ENCODE peak calls at places on chromosomes 1 and 21, in four cellular contexts. One of them, this sample, is unnamed.

GRCh38 chr1:38213720-38214367 is 167.3 kb upstream of the POU3F1 start:
- DNase-seq in heart right ventricle: no peak
- DNase-seq in T follicular helper cell: no peak
- DNase-seq in germinal center: peak; percentile 21
- DNase-seq in this sample: no peak

GRCh38 chr1:212635141-212635601 is 26.6 kb downstream of the ATF3 start:
- DNase-seq in heart right ventricle: no peak
- DNase-seq in T follicular helper cell: no peak
- DNase-seq in germinal center: no peak
- DNase-seq in this sample: no peak

GRCh38 chr1:183877321-183877720 is 72.4 kb downstream of the RGL1 start:
- DNase-seq in heart right ventricle: peak; percentile 56
- DNase-seq in T follicular helper cell: no peak
- DNase-seq in germinal center: no peak
- DNase-seq in this sample: peak; percentile 85

GRCh38 chr1:110070282-110070967 is at the start of gene ALX3:
- DNase-seq in heart right ventricle: no peak
- DNase-seq in T follicular helper cell: no peak
- DNase-seq in germinal center: no peak
- DNase-seq in this sample: no peak

GRCh38 chr21:43879348-43880110 is 14.5 kb downstream of the AGPAT3 start:
- DNase-seq in heart right ventricle: no peak
- DNase-seq in T follicular helper cell: no peak
- DNase-seq in germinal center: no peak
- DNase-seq in this sample: peak; percentile 55

GRCh38 chr21:17775431-17776126 is 43.6 kb downstream of the C21orf91 start:
- DNase-seq in heart right ventricle: no peak
- DNase-seq in T follicular helper cell: peak; percentile 11
- DNase-seq in germinal center: no peak
- DNase-seq in this sample: no peak

GRCh38 chr1:84782311-84782771 is 92.1 kb upstream of the SSX2IP start:
- DNase-seq in heart right ventricle: peak; percentile 53
- DNase-seq in T follicular helper cell: peak; percentile 68
- DNase-seq in germinal center: peak; percentile 77
- DNase-seq in this sample: no peak

GRCh38 chr1:77652179-77652745 is 30.2 kb downstream of the ZZZ3 start:
- DNase-seq in heart right ventricle: no peak
- DNase-seq in T follicular helper cell: no peak
- DNase-seq in germinal center: no peak
- DNase-seq in this sample: no peak

GRCh38 chr1:79353224-79353623 is 346.7 kb upstream of the ADGRL4 start:
- DNase-seq in heart right ventricle: peak; percentile 33
- DNase-seq in T follicular helper cell: no peak
- DNase-seq in germinal center: no peak
- DNase-seq in this sample: no peak

GRCh38 chr1:6298940-6299465 is 38.1 kb upstream of the GPR153 start:
- DNase-seq in heart right ventricle: no peak
- DNase-seq in T follicular helper cell: no peak
- DNase-seq in germinal center: no peak
- DNase-seq in this sample: no peak

GRCh38 chr1:230031131-230031530 is 35.9 kb upstream of the GALNT2 start:
- DNase-seq in heart right ventricle: no peak
- DNase-seq in T follicular helper cell: no peak
- DNase-seq in germinal center: no peak
- DNase-seq in this sample: no peak

GRCh38 chr1:227766015-227766634 is 30.9 kb downstream of the SNAP47 start:
- DNase-seq in heart right ventricle: no peak
- DNase-seq in T follicular helper cell: peak; percentile 42
- DNase-seq in germinal center: no peak
- DNase-seq in this sample: no peak

GRCh38 chr21:43334214-43334958 is 92.5 kb downstream of the SIK1 start:
- DNase-seq in heart right ventricle: no peak
- DNase-seq in T follicular helper cell: no peak
- DNase-seq in germinal center: no peak
- DNase-seq in this sample: no peak

GRCh38 chr1:94329986-94330385 is 88.2 kb upstream of the ABCD3 start:
- DNase-seq in heart right ventricle: peak; percentile 24
- DNase-seq in T follicular helper cell: no peak
- DNase-seq in germinal center: no peak
- DNase-seq in this sample: no peak

GRCh38 chr1:2213576-2214505 is 14.3 kb upstream of the SKI start:
- DNase-seq in heart right ventricle: peak; percentile 90
- DNase-seq in T follicular helper cell: no peak
- DNase-seq in germinal center: no peak
- DNase-seq in this sample: peak; percentile 95

GRCh38 chr1:23557471-23558124 is 1.7 kb downstream of the ID3 start:
- DNase-seq in heart right ventricle: no peak
- DNase-seq in T follicular helper cell: no peak
- DNase-seq in germinal center: no peak
- DNase-seq in this sample: no peak

GRCh38 chr1:22237433-22238093 is 94.7 kb upstream of the WNT4 start:
- DNase-seq in heart right ventricle: no peak
- DNase-seq in T follicular helper cell: no peak
- DNase-seq in germinal center: no peak
- DNase-seq in this sample: no peak

GRCh38 chr21:45331521-45332257 is 44.0 kb upstream of the POFUT2 start:
- DNase-seq in heart right ventricle: no peak
- DNase-seq in T follicular helper cell: no peak
- DNase-seq in germinal center: no peak
- DNase-seq in this sample: peak; percentile 65

GRCh38 chr21:29430581-29430980 is 131.9 kb downstream of the BACH1 start:
- DNase-seq in heart right ventricle: no peak
- DNase-seq in T follicular helper cell: no peak
- DNase-seq in germinal center: no peak
- DNase-seq in this sample: no peak

GRCh38 chr1:89757532-89757931 is 63.3 kb upstream of the LRRC8D start:
- DNase-seq in heart right ventricle: peak; percentile 32
- DNase-seq in T follicular helper cell: no peak
- DNase-seq in germinal center: no peak
- DNase-seq in this sample: no peak

GRCh38 chr1:116878804-116879477 is 30.8 kb upstream of the PTGFRN start:
- DNase-seq in heart right ventricle: peak; percentile 41
- DNase-seq in T follicular helper cell: no peak
- DNase-seq in germinal center: no peak
- DNase-seq in this sample: no peak

GRCh38 chr1:245999697-246000637 is 507.1 kb downstream of the SMYD3 start:
- DNase-seq in heart right ventricle: no peak
- DNase-seq in T follicular helper cell: no peak
- DNase-seq in germinal center: peak; percentile 6
- DNase-seq in this sample: no peak

GRCh38 chr1:172938676-172939075 is 112.1 kb downstream of the TNFSF18 start:
- DNase-seq in heart right ventricle: no peak
- DNase-seq in T follicular helper cell: no peak
- DNase-seq in germinal center: no peak
- DNase-seq in this sample: no peak

GRCh38 chr1:169460193-169460833 is 25.4 kb downstream of the SLC19A2 start:
- DNase-seq in heart right ventricle: no peak
- DNase-seq in T follicular helper cell: no peak
- DNase-seq in germinal center: no peak
- DNase-seq in this sample: no peak

GRCh38 chr21:37449302-37449937 is 82.8 kb downstream of the DYRK1A start:
- DNase-seq in heart right ventricle: no peak
- DNase-seq in T follicular helper cell: no peak
- DNase-seq in germinal center: no peak
- DNase-seq in this sample: no peak

GRCh38 chr1:112674986-112675727 is 698 bp downstream of the MOV10 start:
- DNase-seq in heart right ventricle: peak; percentile 46
- DNase-seq in T follicular helper cell: peak; percentile 10
- DNase-seq in germinal center: peak; percentile 32
- DNase-seq in this sample: peak; percentile 76

GRCh38 chr1:231192620-231193163 is 30.8 kb downstream of the TRIM67 start:
- DNase-seq in heart right ventricle: peak; percentile 73
- DNase-seq in T follicular helper cell: no peak
- DNase-seq in germinal center: no peak
- DNase-seq in this sample: no peak

GRCh38 chr1:85379203-85380136 is 85.5 kb downstream of the DDAH1 start:
- DNase-seq in heart right ventricle: no peak
- DNase-seq in T follicular helper cell: no peak
- DNase-seq in germinal center: no peak
- DNase-seq in this sample: no peak

GRCh38 chr1:169060906-169061683 is 45.4 kb upstream of the ATP1B1 start:
- DNase-seq in heart right ventricle: peak; percentile 15
- DNase-seq in T follicular helper cell: no peak
- DNase-seq in germinal center: no peak
- DNase-seq in this sample: no peak

GRCh38 chr1:185317886-185318310 is 855 bp upstream of the IVNS1ABP start:
- DNase-seq in heart right ventricle: peak; percentile 28
- DNase-seq in T follicular helper cell: peak; percentile 66
- DNase-seq in germinal center: peak; percentile 56
- DNase-seq in this sample: peak; percentile 69